ENCODE peak calls at places on chromosomes 16 and 17, in six cellular contexts. One of them, this sample, is unnamed.

GRCh38 chr16:88066680-88067529 is 115.7 kb downstream of the BANP start:
- DNase-seq in GM12891: no peak
- DNase-seq in transverse colon: no peak
- DNase-seq in vagina: no peak
- DNase-seq in sigmoid colon: no peak
- DNase-seq in esophagus squamous epithelium: no peak
- DNase-seq in this sample: no peak

GRCh38 chr17:17919169-17920107 is 52.8 kb downstream of the TOM1L2 start:
- DNase-seq in GM12891: peak; percentile 57
- DNase-seq in transverse colon: peak; percentile 83
- DNase-seq in vagina: no peak
- DNase-seq in sigmoid colon: peak; percentile 89
- DNase-seq in esophagus squamous epithelium: no peak
- DNase-seq in this sample: peak; percentile 78

GRCh38 chr16:89658221-89658879 is 714 bp downstream of the SPATA33 start:
- DNase-seq in GM12891: no peak
- DNase-seq in transverse colon: no peak
- DNase-seq in vagina: no peak
- DNase-seq in sigmoid colon: no peak
- DNase-seq in esophagus squamous epithelium: no peak
- DNase-seq in this sample: no peak

GRCh38 chr16:10967981-10968380 is 23.6 kb downstream of the CLEC16A start:
- DNase-seq in GM12891: no peak
- DNase-seq in transverse colon: no peak
- DNase-seq in vagina: no peak
- DNase-seq in sigmoid colon: no peak
- DNase-seq in esophagus squamous epithelium: no peak
- DNase-seq in this sample: no peak

GRCh38 chr16:21702259-21702658 is 38.5 kb downstream of the OTOA start:
- DNase-seq in GM12891: no peak
- DNase-seq in transverse colon: no peak
- DNase-seq in vagina: no peak
- DNase-seq in sigmoid colon: no peak
- DNase-seq in esophagus squamous epithelium: no peak
- DNase-seq in this sample: no peak

GRCh38 chr17:50473901-50474300 is 4.8 kb upstream of the RSAD1 start:
- DNase-seq in GM12891: no peak
- DNase-seq in transverse colon: no peak
- DNase-seq in vagina: no peak
- DNase-seq in sigmoid colon: no peak
- DNase-seq in esophagus squamous epithelium: no peak
- DNase-seq in this sample: no peak

GRCh38 chr17:16352303-16352837 is 899 bp downstream of the CENPV start:
- DNase-seq in GM12891: peak; percentile 17
- DNase-seq in transverse colon: peak; percentile 54
- DNase-seq in vagina: no peak
- DNase-seq in sigmoid colon: no peak
- DNase-seq in esophagus squamous epithelium: no peak
- DNase-seq in this sample: no peak

GRCh38 chr16:10787304-10787703 is 31.3 kb downstream of the TVP23A start:
- DNase-seq in GM12891: no peak
- DNase-seq in transverse colon: no peak
- DNase-seq in vagina: no peak
- DNase-seq in sigmoid colon: no peak
- DNase-seq in esophagus squamous epithelium: no peak
- DNase-seq in this sample: no peak

GRCh38 chr17:74011963-74012362 is 191.5 kb upstream of the RPL38 start:
- DNase-seq in GM12891: no peak
- DNase-seq in transverse colon: no peak
- DNase-seq in vagina: no peak
- DNase-seq in sigmoid colon: no peak
- DNase-seq in esophagus squamous epithelium: no peak
- DNase-seq in this sample: no peak

GRCh38 chr17:66426397-66427033 is 124.1 kb downstream of the PRKCA start:
- DNase-seq in GM12891: no peak
- DNase-seq in transverse colon: peak; percentile 26
- DNase-seq in vagina: no peak
- DNase-seq in sigmoid colon: peak; percentile 27
- DNase-seq in esophagus squamous epithelium: no peak
- DNase-seq in this sample: no peak

GRCh38 chr17:17985153-17985552 is 12.5 kb downstream of the DRC3 start:
- DNase-seq in GM12891: no peak
- DNase-seq in transverse colon: no peak
- DNase-seq in vagina: no peak
- DNase-seq in sigmoid colon: no peak
- DNase-seq in esophagus squamous epithelium: no peak
- DNase-seq in this sample: no peak

GRCh38 chr17:36743130-36743529 is 141.7 kb downstream of the MRM1 start:
- DNase-seq in GM12891: no peak
- DNase-seq in transverse colon: no peak
- DNase-seq in vagina: no peak
- DNase-seq in sigmoid colon: no peak
- DNase-seq in esophagus squamous epithelium: no peak
- DNase-seq in this sample: no peak

GRCh38 chr16:77897831-77898540 is 109.6 kb downstream of the VAT1L start:
- DNase-seq in GM12891: no peak
- DNase-seq in transverse colon: no peak
- DNase-seq in vagina: no peak
- DNase-seq in sigmoid colon: no peak
- DNase-seq in esophagus squamous epithelium: no peak
- DNase-seq in this sample: no peak

GRCh38 chr17:2107506-2107905 is 52.6 kb downstream of the HIC1 start:
- DNase-seq in GM12891: no peak
- DNase-seq in transverse colon: no peak
- DNase-seq in vagina: no peak
- DNase-seq in sigmoid colon: no peak
- DNase-seq in esophagus squamous epithelium: no peak
- DNase-seq in this sample: no peak

GRCh38 chr17:83186226-83186625 is 106.8 kb downstream of the METRNL start:
- DNase-seq in GM12891: no peak
- DNase-seq in transverse colon: no peak
- DNase-seq in vagina: peak; percentile 81
- DNase-seq in sigmoid colon: peak; percentile 52
- DNase-seq in esophagus squamous epithelium: no peak
- DNase-seq in this sample: no peak

GRCh38 chr17:78477913-78478756 is 99.1 kb downstream of the DNAH17 start:
- DNase-seq in GM12891: no peak
- DNase-seq in transverse colon: no peak
- DNase-seq in vagina: no peak
- DNase-seq in sigmoid colon: no peak
- DNase-seq in esophagus squamous epithelium: no peak
- DNase-seq in this sample: no peak

GRCh38 chr16:24986512-24987303 is 28.5 kb downstream of the ARHGAP17 start:
- DNase-seq in GM12891: no peak
- DNase-seq in transverse colon: no peak
- DNase-seq in vagina: no peak
- DNase-seq in sigmoid colon: peak; percentile 74
- DNase-seq in esophagus squamous epithelium: no peak
- DNase-seq in this sample: no peak

GRCh38 chr16:81615411-81615810 is 163.7 kb upstream of the PLCG2 start:
- DNase-seq in GM12891: no peak
- DNase-seq in transverse colon: no peak
- DNase-seq in vagina: no peak
- DNase-seq in sigmoid colon: no peak
- DNase-seq in esophagus squamous epithelium: no peak
- DNase-seq in this sample: no peak

GRCh38 chr16:81616321-81617020 is 162.6 kb upstream of the PLCG2 start:
- DNase-seq in GM12891: peak; percentile 79
- DNase-seq in transverse colon: peak; percentile 77
- DNase-seq in vagina: no peak
- DNase-seq in sigmoid colon: peak; percentile 86
- DNase-seq in esophagus squamous epithelium: peak; percentile 16
- DNase-seq in this sample: no peak

GRCh38 chr16:81615833-81616232 is 163.3 kb upstream of the PLCG2 start:
- DNase-seq in GM12891: no peak
- DNase-seq in transverse colon: no peak
- DNase-seq in vagina: no peak
- DNase-seq in sigmoid colon: no peak
- DNase-seq in esophagus squamous epithelium: no peak
- DNase-seq in this sample: no peak

GRCh38 chr16:81614171-81614570 is 164.9 kb upstream of the PLCG2 start:
- DNase-seq in GM12891: no peak
- DNase-seq in transverse colon: no peak
- DNase-seq in vagina: no peak
- DNase-seq in sigmoid colon: no peak
- DNase-seq in esophagus squamous epithelium: no peak
- DNase-seq in this sample: no peak

GRCh38 chr16:81614654-81615359 is 164.3 kb upstream of the PLCG2 start:
- DNase-seq in GM12891: no peak
- DNase-seq in transverse colon: no peak
- DNase-seq in vagina: no peak
- DNase-seq in sigmoid colon: no peak
- DNase-seq in esophagus squamous epithelium: no peak
- DNase-seq in this sample: no peak
- TF ChIP-seq POLR2A in GM12891: no peak
- TF ChIP-seq POLR2A in transverse colon: no peak
- TF ChIP-seq POLR2A in vagina: no peak
- TF ChIP-seq POLR2A in sigmoid colon: no peak
- TF ChIP-seq POLR2A in esophagus squamous epithelium: no peak
- TF ChIP-seq POLR2A in this sample: no peak

GRCh38 chr16:29114476-29115012 is 129.7 kb downstream of the LAT start:
- DNase-seq in GM12891: no peak
- DNase-seq in transverse colon: no peak
- DNase-seq in vagina: no peak
- DNase-seq in sigmoid colon: no peak
- DNase-seq in esophagus squamous epithelium: no peak
- DNase-seq in this sample: no peak
- TF ChIP-seq POLR2A in GM12891: no peak
- TF ChIP-seq POLR2A in transverse colon: no peak
- TF ChIP-seq POLR2A in vagina: no peak
- TF ChIP-seq POLR2A in sigmoid colon: no peak
- TF ChIP-seq POLR2A in esophagus squamous epithelium: no peak
- TF ChIP-seq POLR2A in this sample: no peak

DNA sequence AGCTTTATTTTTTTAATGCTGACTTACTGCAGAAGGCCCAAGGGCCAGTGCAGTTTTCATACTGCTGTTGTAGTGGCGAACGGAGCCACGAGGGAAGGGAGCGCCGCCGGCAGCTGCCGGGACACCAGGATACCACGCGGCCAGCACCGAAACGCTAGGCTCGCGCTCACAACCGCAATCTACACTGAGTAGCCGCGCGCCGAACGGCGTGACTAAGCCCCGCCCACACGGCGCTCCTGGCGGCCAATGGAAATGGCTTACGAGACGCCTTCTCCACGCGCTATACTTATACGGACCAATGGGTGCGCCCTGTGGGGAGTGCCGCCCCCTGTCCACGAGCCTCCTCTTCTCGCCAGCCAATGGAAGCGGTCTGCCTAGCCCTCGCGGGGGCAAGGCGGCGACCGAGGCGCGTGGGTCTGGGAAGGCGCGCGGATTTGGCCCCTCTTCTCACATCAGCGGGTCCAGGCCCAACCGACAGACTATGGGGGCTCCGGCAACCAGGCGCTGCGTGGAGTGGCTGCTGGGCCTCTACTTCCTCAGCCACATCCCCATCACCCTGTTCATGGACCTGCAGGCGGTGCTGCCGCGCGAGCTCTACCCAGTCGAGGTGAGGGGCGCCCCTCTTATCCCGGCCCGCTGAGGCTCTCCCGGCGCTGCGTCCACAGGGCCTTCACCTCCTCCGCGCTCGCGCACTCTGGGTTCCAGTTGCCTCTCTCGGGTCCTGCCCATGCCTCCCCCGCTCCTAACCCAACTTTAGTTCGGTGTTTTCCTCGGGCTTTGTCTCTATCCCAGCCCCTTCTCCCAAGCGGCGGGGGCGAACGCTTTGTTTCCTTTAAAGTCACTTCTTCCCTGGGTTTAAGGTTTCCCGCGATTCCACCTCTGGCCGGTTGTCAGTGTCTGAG is at the start of gene TMEM97:
- DNase-seq in GM12891: peak; percentile 93
- DNase-seq in transverse colon: peak; percentile 96
- DNase-seq in vagina: no peak
- DNase-seq in sigmoid colon: peak; percentile 98
- DNase-seq in esophagus squamous epithelium: peak; percentile 70
- DNase-seq in this sample: peak; percentile 80
- TF ChIP-seq POLR2A in GM12891: peak; percentile 71
- TF ChIP-seq POLR2A in transverse colon: peak; percentile 13
- TF ChIP-seq POLR2A in vagina: no peak
- TF ChIP-seq POLR2A in sigmoid colon: no peak
- TF ChIP-seq POLR2A in esophagus squamous epithelium: no peak
- TF ChIP-seq POLR2A in this sample: peak; percentile 49

GRCh38 chr17:27378482-27379200 is 77.6 kb upstream of the KSR1 start:
- DNase-seq in GM12891: no peak
- DNase-seq in transverse colon: no peak
- DNase-seq in vagina: no peak
- DNase-seq in sigmoid colon: peak; percentile 70
- DNase-seq in esophagus squamous epithelium: no peak
- DNase-seq in this sample: no peak

GRCh38 chr17:27381007-27381501 is 75.2 kb upstream of the KSR1 start:
- DNase-seq in GM12891: peak; percentile 84
- DNase-seq in transverse colon: peak; percentile 72
- DNase-seq in vagina: no peak
- DNase-seq in sigmoid colon: peak; percentile 68
- DNase-seq in esophagus squamous epithelium: no peak
- DNase-seq in this sample: peak; percentile 57

GRCh38 chr17:27379863-27380533 is 76.2 kb upstream of the KSR1 start:
- DNase-seq in GM12891: no peak
- DNase-seq in transverse colon: peak; percentile 44
- DNase-seq in vagina: no peak
- DNase-seq in sigmoid colon: peak; percentile 85
- DNase-seq in esophagus squamous epithelium: no peak
- DNase-seq in this sample: peak; percentile 33

GRCh38 chr17:27382025-27382424 is 74.2 kb upstream of the KSR1 start:
- DNase-seq in GM12891: no peak
- DNase-seq in transverse colon: no peak
- DNase-seq in vagina: no peak
- DNase-seq in sigmoid colon: no peak
- DNase-seq in esophagus squamous epithelium: no peak
- DNase-seq in this sample: no peak

DNA sequence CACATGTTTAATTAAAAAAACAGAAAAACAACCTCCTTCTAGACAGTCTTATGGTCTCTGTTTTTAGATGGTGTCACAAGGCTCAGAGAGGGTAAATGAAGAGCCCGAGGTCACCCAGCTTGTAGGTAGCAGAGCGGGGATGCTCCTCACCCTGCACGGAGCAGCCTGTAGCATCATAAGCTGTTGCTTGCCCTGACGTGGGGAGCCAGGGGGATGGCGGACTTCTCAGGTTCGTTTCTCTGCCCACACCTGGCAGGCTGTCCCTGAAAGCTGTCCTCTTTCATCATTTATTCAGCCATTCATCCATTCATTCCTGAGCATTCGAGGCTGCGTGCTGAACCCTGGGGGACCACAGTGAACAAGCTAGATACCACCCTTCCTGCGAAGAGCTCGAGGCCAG is 75.7 kb upstream of the KSR1 start:
- DNase-seq in GM12891: no peak
- DNase-seq in transverse colon: no peak
- DNase-seq in vagina: no peak
- DNase-seq in sigmoid colon: no peak
- DNase-seq in esophagus squamous epithelium: no peak
- DNase-seq in this sample: no peak
- TF ChIP-seq POLR2A in GM12891: no peak
- TF ChIP-seq POLR2A in transverse colon: no peak
- TF ChIP-seq POLR2A in vagina: no peak
- TF ChIP-seq POLR2A in sigmoid colon: no peak
- TF ChIP-seq POLR2A in esophagus squamous epithelium: no peak
- TF ChIP-seq POLR2A in this sample: no peak

GRCh38 chr17:59620518-59621259 is 994 bp downstream of the CLTC start:
- DNase-seq in GM12891: no peak
- DNase-seq in transverse colon: peak; percentile 49
- DNase-seq in vagina: no peak
- DNase-seq in sigmoid colon: peak; percentile 73
- DNase-seq in esophagus squamous epithelium: no peak
- DNase-seq in this sample: peak; percentile 39
- TF ChIP-seq POLR2A in GM12891: peak; percentile 11
- TF ChIP-seq POLR2A in transverse colon: no peak
- TF ChIP-seq POLR2A in vagina: no peak
- TF ChIP-seq POLR2A in sigmoid colon: no peak
- TF ChIP-seq POLR2A in esophagus squamous epithelium: no peak
- TF ChIP-seq POLR2A in this sample: no peak

This sample was measured in H54.